ENCODE peak calls at places on chromosomes 6 and 20, in seven cellular contexts. O is T1000, Q is H4, R is Panc1, E is NCI-H345, X is GM12878, A is lower lobe of right lung. T is an unnamed sample.

GRCh38 chr6:113971786-113972185 is 838 bp upstream of the HDAC2 start:
- DNase-seq in O (no peak), Q (peak; percentile 4), R (no peak), E (no peak), X (no peak), A (no peak), T (no peak)

GRCh38 chr6:33091957-33092356 is 16.2 kb downstream of the HLA-DPB1 start:
- DNase-seq in O (no peak), Q (no peak), R (no peak), E (no peak), X (no peak), A (peak; percentile 73), T (peak; percentile 51)

GRCh38 chr6:167157867-167158266 is at the start of gene GPR31:
- DNase-seq in O (no peak), Q (no peak), R (no peak), E (no peak), X (no peak), A (no peak), T (no peak)

GRCh38 chr6:84026721-84027164 is 6.8 kb upstream of the MRAP2 start:
- DNase-seq in O (no peak), Q (no peak), R (no peak), E (no peak), X (no peak), A (no peak), T (peak; percentile 21)

GRCh38 chr6:149936743-149937142 is 5.1 kb upstream of the ULBP2 start:
- DNase-seq in O (no peak), Q (no peak), R (no peak), E (no peak), X (no peak), A (no peak), T (no peak)

GRCh38 chr6:17600527-17601388 is 656 bp downstream of the FAM8A1 start:
- DNase-seq in O (no peak), Q (no peak), R (no peak), E (peak; percentile 41), X (no peak), A (peak; percentile 76), T (peak; percentile 47)

GRCh38 chr20:38132910-38133501 is 32.1 kb downstream of the TGM2 start:
- DNase-seq in O (no peak), Q (no peak), R (no peak), E (no peak), X (no peak), A (peak; percentile 7), T (no peak)

GRCh38 chr6:101762851-101763250 is 369.3 kb downstream of the GRIK2 start:
- DNase-seq in O (no peak), Q (no peak), R (no peak), E (no peak), X (no peak), A (no peak), T (no peak)

GRCh38 chr6:65259080-65259479 is 447.9 kb downstream of the EYS start:
- DNase-seq in O (no peak), Q (peak; percentile 80), R (no peak), E (no peak), X (no peak), A (no peak), T (no peak)

GRCh38 chr6:14889172-14889571 is 356.7 kb upstream of the JARID2 start:
- DNase-seq in O (no peak), Q (no peak), R (no peak), E (no peak), X (no peak), A (no peak), T (no peak)

GRCh38 chr20:13493143-13493542 is 145.6 kb downstream of the TASP1 start:
- DNase-seq in O (no peak), Q (no peak), R (no peak), E (no peak), X (no peak), A (no peak), T (no peak)

GRCh38 chr20:23050847-23051627 is 1.6 kb upstream of the THBD start:
- DNase-seq in O (no peak), Q (peak; percentile 51), R (no peak), E (no peak), X (no peak), A (peak; percentile 90), T (peak; percentile 54)

GRCh38 chr20:16236589-16237241 is 336.5 kb downstream of the KIF16B start:
- DNase-seq in O (no peak), Q (no peak), R (no peak), E (no peak), X (no peak), A (no peak), T (no peak)

GRCh38 chr20:51220293-51220706 is 197.4 kb upstream of the KCNG1 start:
- DNase-seq in O (no peak), Q (no peak), R (no peak), E (no peak), X (no peak), A (peak; percentile 61), T (peak; percentile 51)

GRCh38 chr6:88983532-88983931 is 20.1 kb upstream of the RNGTT start:
- DNase-seq in O (no peak), Q (no peak), R (no peak), E (no peak), X (no peak), A (no peak), T (peak; percentile 42)

GRCh38 chr20:20412750-20413149 is 44.8 kb downstream of the INSM1 start:
- DNase-seq in O (no peak), Q (no peak), R (no peak), E (peak; percentile 62), X (no peak), A (no peak), T (no peak)

GRCh38 chr20:17172826-17173420 is 53.9 kb upstream of the PCSK2 start:
- DNase-seq in O (no peak), Q (no peak), R (no peak), E (no peak), X (no peak), A (no peak), T (no peak)

GRCh38 chr20:50267041-50267865 is 76.6 kb downstream of the CEBPB start:
- DNase-seq in O (no peak), Q (peak; percentile 83), R (no peak), E (peak; percentile 66), X (no peak), A (peak; percentile 85), T (peak; percentile 92)

GRCh38 chr6:26543953-26544352 is 5.8 kb downstream of the HMGN4 start:
- DNase-seq in O (no peak), Q (no peak), R (no peak), E (no peak), X (no peak), A (no peak), T (no peak)

GRCh38 chr6:136766274-136766673 is 26.0 kb downstream of the MAP3K5 start:
- DNase-seq in O (no peak), Q (no peak), R (no peak), E (no peak), X (no peak), A (no peak), T (no peak)

GRCh38 chr6:112951829-112952228 is 604.7 kb downstream of the RFPL4B start:
- DNase-seq in O (no peak), Q (no peak), R (no peak), E (peak; percentile 54), X (no peak), A (no peak), T (no peak)

GRCh38 chr6:17768388-17768787 is 61.7 kb upstream of the NUP153 start:
- DNase-seq in O (no peak), Q (no peak), R (no peak), E (no peak), X (no peak), A (no peak), T (no peak)

GRCh38 chr6:42555477-42556457 is 8.1 kb upstream of the UBR2 start:
- DNase-seq in O (no peak), Q (peak; percentile 69), R (no peak), E (no peak), X (no peak), A (no peak), T (peak; percentile 81)

GRCh38 chr6:40192516-40192915 is 258.3 kb upstream of the MOCS1 start:
- DNase-seq in O (no peak), Q (no peak), R (no peak), E (no peak), X (no peak), A (no peak), T (no peak)

GRCh38 chr6:158072083-158072721 is 90.5 kb downstream of the SYNJ2 start:
- DNase-seq in O (peak; percentile 29), Q (peak; percentile 32), R (no peak), E (peak; percentile 53), X (peak; percentile 23), A (peak; percentile 79), T (peak; percentile 75)

GRCh38 chr6:144613859-144614258 is 328.7 kb downstream of the UTRN start:
- DNase-seq in O (no peak), Q (no peak), R (peak; percentile 12), E (no peak), X (no peak), A (no peak), T (no peak)

GRCh38 chr6:57147401-57147800 is 24.7 kb upstream of the BAG2 start:
- DNase-seq in O (no peak), Q (no peak), R (no peak), E (no peak), X (no peak), A (no peak), T (no peak)

GRCh38 chr6:128131566-128131965 is 230.7 kb upstream of the THEMIS start:
- DNase-seq in O (no peak), Q (peak; percentile 6), R (no peak), E (no peak), X (no peak), A (no peak), T (no peak)

GRCh38 chr20:13611726-13612125 is 27.0 kb downstream of the TASP1 start:
- DNase-seq in O (no peak), Q (no peak), R (no peak), E (no peak), X (no peak), A (no peak), T (no peak)

GRCh38 chr6:143589162-143589561 is 77.6 kb upstream of the FUCA2 start:
- DNase-seq in O (no peak), Q (no peak), R (no peak), E (no peak), X (no peak), A (no peak), T (no peak)

GRCh38 chr20:43975096-43975768 is 60.6 kb downstream of the TOX2 start:
- DNase-seq in O (peak; percentile 46), Q (peak; percentile 42), R (no peak), E (no peak), X (no peak), A (no peak), T (no peak)

GRCh38 chr6:137967689-137968467 is 100.8 kb downstream of the TNFAIP3 start:
- DNase-seq in O (no peak), Q (no peak), R (no peak), E (no peak), X (no peak), A (no peak), T (no peak)

GRCh38 chr20:16624106-16624505 is 50.9 kb upstream of the KIF16B start:
- DNase-seq in O (no peak), Q (no peak), R (no peak), E (no peak), X (no peak), A (no peak), T (no peak)

GRCh38 chr6:38174806-38175495 is 355.4 kb downstream of the ZFAND3 start:
- DNase-seq in O (no peak), Q (no peak), R (no peak), E (no peak), X (no peak), A (no peak), T (no peak)

GRCh38 chr6:42359021-42359420 is 92.7 kb downstream of the TRERF1 start:
- DNase-seq in O (no peak), Q (no peak), R (no peak), E (no peak), X (no peak), A (no peak), T (no peak)

GRCh38 chr6:32933661-32934085 is 7.2 kb downstream of the HLA-DMB start:
- DNase-seq in O (peak; percentile 24), Q (peak; percentile 60), R (peak; percentile 48), E (peak; percentile 65), X (peak; percentile 38), A (peak; percentile 80), T (peak; percentile 85)

GRCh38 chr6:148723484-148723883 is 23.3 kb upstream of the UST start:
- DNase-seq in O (no peak), Q (no peak), R (no peak), E (no peak), X (no peak), A (no peak), T (no peak)

GRCh38 chr6:146997062-146997461 is 207.2 kb upstream of the STXBP5 start:
- DNase-seq in O (no peak), Q (peak; percentile 13), R (no peak), E (no peak), X (no peak), A (no peak), T (no peak)